ENCODE peak calls at places on chromosomes 12 and 14, in five cellular contexts. L is neuronal stem cell; E is ascending aorta; H is B cell; J is activated T-cell treated with anti-CD3 and anti-CD28 coated beads, Interleukin-2, amount 50 U/mL, for 72 hours. W is an unnamed sample.
A peak's percentile ranks its signal among the peaks of the same experiment; 100 is the strongest.

GRCh38 chr14:47710581-47710980 is 35.2 kb upstream of the MDGA2 start:
- DNase-seq in L (no peak), E (no peak), H (no peak), J (no peak), W (no peak)

GRCh38 chr14:39562175-39562574 is 129.9 kb upstream of the FBXO33 start:
- DNase-seq in L (no peak), E (no peak), H (no peak), J (no peak), W (no peak)

GRCh38 chr12:43208627-43209026 is 343.4 kb downstream of the ADAMTS20 start:
- DNase-seq in L (no peak), E (no peak), H (no peak), J (no peak), W (no peak)

GRCh38 chr12:104519190-104519857 is 62.6 kb downstream of the CHST11 start:
- DNase-seq in L (no peak), E (no peak), H (peak; percentile 64), J (peak; percentile 50), W (no peak)

GRCh38 chr12:67014642-67015041 is 254.5 kb upstream of the CAND1 start:
- DNase-seq in L (no peak), E (no peak), H (no peak), J (no peak), W (no peak)

GRCh38 chr14:75648066-75648838 is 12.4 kb downstream of the ERG28 start:
- DNase-seq in L (no peak), E (no peak), H (no peak), J (no peak), W (no peak)

GRCh38 chr12:24719293-24719721 is 229.6 kb downstream of the BCAT1 start:
- DNase-seq in L (no peak), E (no peak), H (peak; percentile 50), J (peak; percentile 85), W (no peak)

GRCh38 chr12:108021129-108021528 is 108.0 kb upstream of the WSCD2 start:
- DNase-seq in L (no peak), E (no peak), H (no peak), J (no peak), W (no peak)

GRCh38 chr12:90333384-90333783 is 621.6 kb downstream of the CCER1 start:
- DNase-seq in L (no peak), E (no peak), H (no peak), J (no peak), W (no peak)

GRCh38 chr12:131104464-131105350 is 151.0 kb downstream of the ADGRD1 start:
- DNase-seq in L (peak; percentile 83), E (peak; percentile 74), H (peak; percentile 56), J (peak; percentile 89), W (peak; percentile 50)

GRCh38 chr12:27472604-27473003 is 26.1 kb downstream of the SMCO2 start:
- DNase-seq in L (no peak), E (no peak), H (no peak), J (no peak), W (no peak)

GRCh38 chr12:54549774-54550451 is 512 bp downstream of the PDE1B start:
- DNase-seq in L (no peak), E (no peak), H (no peak), J (peak; percentile 49), W (no peak)

GRCh38 chr12:112524676-112525425 is 106.1 kb downstream of the PTPN11 start:
- DNase-seq in L (no peak), E (no peak), H (no peak), J (no peak), W (no peak)

GRCh38 chr12:84131076-84131475 is 781.5 kb downstream of the SLC6A15 start:
- DNase-seq in L (no peak), E (no peak), H (no peak), J (no peak), W (no peak)

GRCh38 chr12:15208871-15209656 is 12.2 kb downstream of the RERG start:
- DNase-seq in L (no peak), E (no peak), H (no peak), J (no peak), W (no peak)

GRCh38 chr12:127873306-127873705 is 393.7 kb upstream of the TMEM132C start:
- DNase-seq in L (no peak), E (no peak), H (no peak), J (no peak), W (no peak)

GRCh38 chr12:1644113-1644512 is 15.1 kb downstream of the WNT5B start:
- DNase-seq in L (no peak), E (no peak), H (no peak), J (no peak), W (no peak)

GRCh38 chr12:51695241-51696010 is 104.4 kb downstream of the SCN8A start:
- DNase-seq in L (no peak), E (no peak), H (no peak), J (no peak), W (no peak)

GRCh38 chr12:121441555-121441954 is 41.6 kb downstream of the RNF34 start:
- DNase-seq in L (no peak), E (no peak), H (no peak), J (no peak), W (no peak)

GRCh38 chr12:124545508-124546418 is 21.6 kb downstream of the NCOR2 start:
- DNase-seq in L (no peak), E (no peak), H (peak; percentile 48), J (peak; percentile 85), W (no peak)

GRCh38 chr12:110424237-110424636 is 20.7 kb upstream of the ANAPC7 start:
- DNase-seq in L (no peak), E (no peak), H (no peak), J (no peak), W (no peak)

GRCh38 chr12:104976703-104977102 is 9.4 kb upstream of the NOPCHAP1 start:
- DNase-seq in L (no peak), E (no peak), H (no peak), J (no peak), W (no peak)

GRCh38 chr14:55340482-55340881 is 69.3 kb downstream of the FBXO34 start:
- DNase-seq in L (no peak), E (no peak), H (no peak), J (no peak), W (no peak)

GRCh38 chr12:101792046-101792931 is 38.5 kb downstream of the GNPTAB start:
- DNase-seq in L (no peak), E (no peak), H (no peak), J (no peak), W (no peak)

GRCh38 chr14:50001146-50001998 is 108.5 kb downstream of the ARF6 start:
- DNase-seq in L (no peak), E (peak; percentile 84), H (peak; percentile 67), J (peak; percentile 85), W (no peak)

GRCh38 chr14:104421401-104421821 is 158.2 kb upstream of the C14orf180 start:
- DNase-seq in L (no peak), E (no peak), H (no peak), J (no peak), W (no peak)

GRCh38 chr14:57960946-57961792 is 95.3 kb upstream of the SLC35F4 start:
- DNase-seq in L (no peak), E (no peak), H (no peak), J (no peak), W (no peak)

GRCh38 chr14:75884198-75884611 is 97.6 kb downstream of the TGFB3 start:
- DNase-seq in L (no peak), E (no peak), H (no peak), J (no peak), W (no peak)

GRCh38 chr12:57590892-57591566 is at the start of gene PIP4K2C:
- DNase-seq in L (peak; percentile 63), E (peak; percentile 86), H (peak; percentile 79), J (peak; percentile 86), W (no peak)